ENCODE peak calls at places on chromosomes 5 and 9, in seven cellular contexts. C is K562, Q is HepG2, F is HCT116, M is GM12878, Y is NT2/D1, B is SK-N-SH. E is an unnamed sample.

GRCh38 chr9:9792144-9792857 is 820.5 kb downstream of the PTPRD start:
- DNase-seq in C (no peak), B (no peak), M (no peak), Y (no peak), Q (no peak), F (no peak), E (no peak)

GRCh38 chr5:82104872-82105271 is 133.0 kb downstream of the ATG10 start:
- DNase-seq in F (no peak), Y (no peak), Q (no peak), M (no peak), C (no peak), B (no peak), E (no peak)

GRCh38 chr5:88942967-88943291 is 59.9 kb upstream of the MEF2C start:
- DNase-seq in Q (no peak), C (no peak), B (no peak), Y (no peak), M (no peak), F (no peak), E (no peak)

GRCh38 chr9:93028448-93029006 is 30.0 kb upstream of the SUSD3 start:
- DNase-seq in B (no peak), Y (no peak), F (no peak), C (no peak), Q (no peak), M (peak), E (no peak)

GRCh38 chr5:74044936-74045335 is 418.9 kb downstream of the ARHGEF28 start:
- DNase-seq in Y (no peak), M (no peak), C (no peak), Q (no peak), B (no peak), F (no peak), E (no peak)

GRCh38 chr9:35464056-35465025 is 25.6 kb upstream of the RUSC2 start:
- DNase-seq in M (no peak), Q (no peak), B (no peak), Y (no peak), F (no peak), C (no peak), E (no peak)

GRCh38 chr9:23824241-23825142 is 1.5 kb downstream of the ELAVL2 start:
- DNase-seq in Q (no peak), C (no peak), Y (no peak), M (no peak), F (no peak), B (peak), E (no peak)

GRCh38 chr5:56383761-56384160 is 150.6 kb upstream of the ANKRD55 start:
- DNase-seq in M (no peak), B (no peak), C (no peak), Q (no peak), F (no peak), Y (no peak), E (no peak)

GRCh38 chr9:105693435-105694275 is 686 bp upstream of the TMEM38B start:
- DNase-seq in B (peak), F (no peak), Q (no peak), C (no peak), Y (no peak), M (no peak), E (no peak)

GRCh38 chr9:86242012-86242411 is 17.4 kb downstream of the C9orf153 start:
- DNase-seq in M (no peak), Y (no peak), F (no peak), B (no peak), C (no peak), Q (no peak), E (no peak)

GRCh38 chr5:150181766-150182545 is 7.9 kb upstream of the SLC6A7 start:
- DNase-seq in B (no peak), C (no peak), F (no peak), Y (no peak), Q (no peak), M (no peak), E (no peak)

GRCh38 chr5:172144291-172144815 is 43.7 kb downstream of the STK10 start:
- DNase-seq in C (peak), B (peak), Q (peak), F (no peak), Y (no peak), M (no peak), E (no peak)

GRCh38 chr9:6869081-6869948 is 111.5 kb downstream of the KDM4C start:
- DNase-seq in Q (no peak), M (no peak), Y (peak), C (no peak), F (no peak), B (peak), E (no peak)

GRCh38 chr9:6870650-6871477 is 113.1 kb downstream of the KDM4C start:
- DNase-seq in M (no peak), B (no peak), Q (peak), Y (no peak), C (no peak), F (no peak), E (no peak)

GRCh38 chr9:6873862-6874261 is 116.1 kb downstream of the KDM4C start:
- DNase-seq in M (no peak), F (no peak), C (no peak), Q (no peak), Y (no peak), B (no peak), E (no peak)

DNA sequence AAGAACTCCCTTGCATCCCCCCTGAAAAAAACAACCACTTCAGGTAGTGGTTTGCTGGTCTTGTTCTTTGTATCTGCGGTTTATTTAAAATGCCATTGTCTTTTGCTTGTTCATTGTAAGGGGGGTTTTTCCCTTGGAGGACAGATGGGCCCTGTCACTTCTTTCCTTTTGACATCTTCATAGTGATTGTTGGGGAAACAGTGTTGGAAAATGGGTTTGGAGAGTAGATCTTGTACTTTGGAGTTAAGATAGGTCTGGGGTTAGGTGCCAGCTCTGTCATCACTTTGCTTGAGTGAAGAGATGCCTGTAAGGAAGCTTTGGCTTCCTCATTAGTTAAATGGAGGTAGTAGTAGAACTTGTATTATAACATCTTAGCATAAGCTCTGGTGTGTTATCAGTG is 112.4 kb downstream of the KDM4C start:
- DNase-seq in M (no peak), F (no peak), Q (no peak), C (no peak), B (no peak), Y (no peak), E (no peak)
- TF ChIP-seq YY1 in M (no peak), F (no peak), Q (no peak), C (no peak), B (no peak), Y (no peak), E (no peak)

DNA sequence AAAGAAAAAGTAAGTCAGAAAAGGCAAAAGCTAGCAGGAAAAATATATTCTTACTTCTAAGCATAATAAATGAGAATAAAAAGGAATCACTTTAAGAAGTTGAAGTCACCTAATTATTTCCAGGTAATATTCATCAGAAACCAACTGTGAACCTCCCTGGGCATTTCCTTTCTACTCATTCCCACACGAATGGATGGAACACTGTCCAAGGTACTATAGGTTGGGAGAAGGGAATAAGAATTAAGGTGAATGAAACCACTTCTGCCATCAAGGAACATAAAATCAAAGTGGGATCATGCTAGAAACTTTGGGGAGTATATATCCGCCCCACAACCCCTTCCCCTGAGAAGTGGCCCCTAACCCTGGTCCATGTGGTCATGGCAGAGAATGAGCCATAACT is 41.6 kb downstream of the PRELID2 start:
- DNase-seq in F (no peak), C (no peak), M (no peak), Q (no peak), B (no peak), Y (no peak), E (no peak)
- TF ChIP-seq YY1 in F (no peak), C (no peak), M (no peak), Q (no peak), B (no peak), Y (no peak), E (no peak)

DNA sequence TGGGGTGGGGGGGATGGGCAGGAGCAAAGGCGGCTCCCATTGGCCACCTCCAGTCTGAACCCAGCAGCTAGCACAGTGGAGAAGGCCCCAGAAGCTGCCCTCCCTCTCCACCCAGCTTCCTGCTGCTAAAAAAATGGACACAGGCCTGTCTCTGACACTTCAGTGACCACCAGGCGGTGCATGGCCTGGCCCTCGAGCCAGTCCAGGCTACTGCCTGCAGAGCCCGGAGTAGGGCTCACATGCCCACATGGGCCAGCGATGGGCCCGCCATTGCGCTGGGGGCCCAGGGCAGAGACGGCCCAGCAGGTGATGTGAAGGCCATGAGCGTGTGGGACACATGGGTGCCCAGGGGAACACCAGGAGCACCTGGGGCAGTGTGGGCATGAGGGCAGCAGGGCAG is 52.1 kb upstream of the NOTCH1 start:
- DNase-seq in B (no peak), M (no peak), Q (no peak), C (no peak), Y (no peak), F (no peak), E (no peak)
- TF ChIP-seq YY1 in B (no peak), M (no peak), Q (no peak), C (no peak), Y (no peak), F (no peak), E (no peak)

GRCh38 chr5:59320420-59320819 is 573.1 kb downstream of the PDE4D start:
- DNase-seq in M (no peak), B (no peak), Q (no peak), F (no peak), C (no peak), Y (no peak), E (no peak)

GRCh38 chr5:59321631-59322030 is 571.9 kb downstream of the PDE4D start:
- DNase-seq in Y (no peak), Q (no peak), M (no peak), C (no peak), F (no peak), B (no peak), E (no peak)

GRCh38 chr5:59319286-59319685 is 574.2 kb downstream of the PDE4D start:
- DNase-seq in B (no peak), C (no peak), Q (no peak), F (no peak), Y (no peak), M (no peak), E (no peak)

GRCh38 chr5:59317772-59318205 is 575.7 kb downstream of the PDE4D start:
- DNase-seq in C (no peak), Y (no peak), Q (no peak), M (no peak), F (no peak), B (no peak), E (no peak)

GRCh38 chr5:59317023-59317771 is 576.3 kb downstream of the PDE4D start:
- DNase-seq in Q (no peak), Y (peak), M (no peak), C (no peak), F (no peak), B (peak), E (no peak)
- TF ChIP-seq YY1 in Q (no peak), Y (no peak), M (no peak), C (no peak), F (no peak), B (no peak), E (no peak)

DNA sequence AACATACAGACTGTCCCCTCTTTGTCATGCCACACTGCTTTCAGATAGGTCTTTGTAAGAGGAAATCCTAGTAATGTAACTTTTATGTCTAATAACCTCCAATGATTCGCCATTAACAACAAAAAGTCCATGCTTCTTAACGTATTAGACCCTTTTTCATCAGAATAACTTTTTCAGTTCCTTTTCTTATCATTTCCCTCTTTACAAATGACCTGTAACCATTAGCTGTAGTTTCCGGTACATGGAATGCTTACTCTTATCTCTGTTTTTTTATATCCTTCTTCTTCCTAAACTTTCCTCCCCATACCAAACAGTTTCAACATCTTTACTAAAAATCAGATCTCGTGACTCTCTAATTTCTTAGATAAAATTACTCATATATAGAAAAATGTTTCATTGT is 268.9 kb upstream of the TYRP1 start:
- DNase-seq in C (no peak), B (no peak), Q (no peak), M (no peak), F (no peak), Y (no peak), E (no peak)
- TF ChIP-seq YY1 in C (no peak), B (no peak), Q (no peak), M (no peak), F (no peak), Y (no peak), E (no peak)

GRCh38 chr9:34332370-34332964 is 3.1 kb downstream of the NUDT2 start:
- DNase-seq in M (peak), Y (peak), Q (peak), B (peak), F (peak), C (peak), E (no peak)
- TF ChIP-seq YY1 in M (no peak), Y (no peak), Q (no peak), B (no peak), F (no peak), C (no peak), E (no peak)

GRCh38 chr9:127714916-127715442 is 484 bp downstream of the PTRH1 start:
- DNase-seq in M (no peak), C (peak), Y (no peak), B (peak), Q (no peak), F (no peak), E (no peak)
- TF ChIP-seq YY1 in M (no peak), C (no peak), Y (no peak), B (no peak), Q (no peak), F (no peak), E (no peak)

GRCh38 chr5:141617128-141617527 is 1.7 kb downstream of the DIAPH1 start:
- DNase-seq in F (no peak), M (no peak), B (no peak), Q (no peak), C (peak), Y (no peak), E (no peak)

GRCh38 chr5:141617682-141618029 is 1.1 kb downstream of the DIAPH1 start:
- DNase-seq in M (no peak), Y (no peak), F (no peak), B (no peak), Q (no peak), C (no peak), E (no peak)

GRCh38 chr5:141618030-141618803 is 583 bp downstream of the DIAPH1 start:
- DNase-seq in M (no peak), C (no peak), F (peak), B (peak), Q (peak), Y (no peak), E (no peak)

GRCh38 chr5:141613344-141613743 is 5.5 kb downstream of the DIAPH1 start:
- DNase-seq in Y (no peak), B (no peak), M (no peak), C (no peak), Q (no peak), F (no peak), E (no peak)

DNA sequence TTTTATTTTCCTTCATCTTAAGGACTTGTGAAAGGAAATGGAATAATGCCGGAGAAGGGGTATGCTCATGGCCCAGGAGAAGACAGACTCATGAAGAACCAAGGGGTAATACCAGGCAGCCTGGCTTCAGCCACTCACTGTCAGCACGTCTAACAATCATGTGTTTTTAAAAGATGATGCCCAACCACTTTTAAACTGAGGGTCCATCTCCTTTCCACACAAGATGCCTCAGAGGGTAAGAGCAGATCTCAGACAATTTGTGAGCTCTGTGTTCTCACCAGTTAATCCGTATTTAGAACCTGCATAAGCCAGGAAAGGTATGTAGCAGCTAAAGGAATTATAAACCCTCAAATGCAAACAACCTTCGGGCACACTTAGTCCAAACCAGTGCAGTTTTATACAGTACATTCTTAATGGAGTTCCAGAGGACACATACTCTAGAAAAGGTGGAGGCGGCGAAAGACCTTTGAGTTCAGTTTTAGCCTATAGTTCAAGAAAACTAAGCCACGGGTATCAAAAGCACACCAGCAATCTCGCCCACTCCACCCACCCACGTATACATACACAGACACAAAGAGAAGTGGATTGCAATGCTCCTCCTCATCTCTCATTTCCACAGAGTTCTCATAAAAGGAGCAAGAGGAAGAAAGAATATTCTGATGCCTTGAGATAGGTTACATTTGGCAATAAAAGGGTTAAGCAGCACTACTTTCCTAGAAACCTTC is 2.6 kb downstream of the DIAPH1 start:
- DNase-seq in Q (no peak), M (no peak), C (no peak), F (no peak), B (no peak), Y (no peak), E (no peak)
- TF ChIP-seq YY1 in Q (no peak), M (no peak), C (no peak), F (no peak), B (no peak), Y (no peak), E (no peak)

E was measured in H1.